ENCODE peak calls at places on chromosomes 16 and 17, in seven cellular contexts. One of them, this sample, is unnamed.

GRCh38 chr17:62761884-62762283 is 46.2 kb downstream of the MARCHF10 start:
- DNase-seq in fibroblast of villous mesenchyme: no peak
- DNase-seq in activated naive CD8-positive, alpha-beta T cell treated with anti-CD3 and anti-CD28 coated beads, Interleukin-2, amount 50 U/mL, for 16 hours: no peak
- DNase-seq in stimulated activated CD8-positive, alpha-beta memory T cell treated with anti-CD3 and anti-CD28 coated beads, Interleukin-7, amount 100 ng/mL, for 24 hours: no peak
- DNase-seq in hippocampal formation: no peak
- DNase-seq in fibroblast of lung: no peak
- DNase-seq in aorta: no peak
- DNase-seq in this sample: no peak

GRCh38 chr17:62802531-62803205 is 5.4 kb downstream of the MARCHF10 start:
- DNase-seq in fibroblast of villous mesenchyme: no peak
- DNase-seq in activated naive CD8-positive, alpha-beta T cell treated with anti-CD3 and anti-CD28 coated beads, Interleukin-2, amount 50 U/mL, for 16 hours: no peak
- DNase-seq in stimulated activated CD8-positive, alpha-beta memory T cell treated with anti-CD3 and anti-CD28 coated beads, Interleukin-7, amount 100 ng/mL, for 24 hours: no peak
- DNase-seq in hippocampal formation: no peak
- DNase-seq in fibroblast of lung: peak
- DNase-seq in aorta: no peak
- DNase-seq in this sample: no peak

GRCh38 chr17:22461460-22462145 is 769.3 kb downstream of the KCNJ18 start:
- DNase-seq in fibroblast of villous mesenchyme: no peak
- DNase-seq in activated naive CD8-positive, alpha-beta T cell treated with anti-CD3 and anti-CD28 coated beads, Interleukin-2, amount 50 U/mL, for 16 hours: no peak
- DNase-seq in stimulated activated CD8-positive, alpha-beta memory T cell treated with anti-CD3 and anti-CD28 coated beads, Interleukin-7, amount 100 ng/mL, for 24 hours: no peak
- DNase-seq in hippocampal formation: no peak
- DNase-seq in fibroblast of lung: no peak
- DNase-seq in aorta: no peak
- DNase-seq in this sample: no peak

GRCh38 chr17:67594115-67594878 is 123.4 kb upstream of the NOL11 start:
- DNase-seq in fibroblast of villous mesenchyme: no peak
- DNase-seq in activated naive CD8-positive, alpha-beta T cell treated with anti-CD3 and anti-CD28 coated beads, Interleukin-2, amount 50 U/mL, for 16 hours: no peak
- DNase-seq in stimulated activated CD8-positive, alpha-beta memory T cell treated with anti-CD3 and anti-CD28 coated beads, Interleukin-7, amount 100 ng/mL, for 24 hours: no peak
- DNase-seq in hippocampal formation: no peak
- DNase-seq in fibroblast of lung: no peak
- DNase-seq in aorta: no peak
- DNase-seq in this sample: no peak

GRCh38 chr17:57927048-57927723 is 28.0 kb downstream of the CUEDC1 start:
- DNase-seq in fibroblast of villous mesenchyme: no peak
- DNase-seq in activated naive CD8-positive, alpha-beta T cell treated with anti-CD3 and anti-CD28 coated beads, Interleukin-2, amount 50 U/mL, for 16 hours: no peak
- DNase-seq in stimulated activated CD8-positive, alpha-beta memory T cell treated with anti-CD3 and anti-CD28 coated beads, Interleukin-7, amount 100 ng/mL, for 24 hours: no peak
- DNase-seq in hippocampal formation: no peak
- DNase-seq in fibroblast of lung: peak
- DNase-seq in aorta: no peak
- DNase-seq in this sample: peak

GRCh38 chr17:81401727-81402529 is 6.7 kb downstream of the BAHCC1 start:
- DNase-seq in fibroblast of villous mesenchyme: peak
- DNase-seq in activated naive CD8-positive, alpha-beta T cell treated with anti-CD3 and anti-CD28 coated beads, Interleukin-2, amount 50 U/mL, for 16 hours: no peak
- DNase-seq in stimulated activated CD8-positive, alpha-beta memory T cell treated with anti-CD3 and anti-CD28 coated beads, Interleukin-7, amount 100 ng/mL, for 24 hours: no peak
- DNase-seq in hippocampal formation: no peak
- DNase-seq in fibroblast of lung: peak
- DNase-seq in aorta: no peak
- DNase-seq in this sample: peak

GRCh38 chr17:79981661-79982101 is 54.0 kb downstream of the TBC1D16 start:
- DNase-seq in fibroblast of villous mesenchyme: no peak
- DNase-seq in activated naive CD8-positive, alpha-beta T cell treated with anti-CD3 and anti-CD28 coated beads, Interleukin-2, amount 50 U/mL, for 16 hours: no peak
- DNase-seq in stimulated activated CD8-positive, alpha-beta memory T cell treated with anti-CD3 and anti-CD28 coated beads, Interleukin-7, amount 100 ng/mL, for 24 hours: no peak
- DNase-seq in hippocampal formation: no peak
- DNase-seq in fibroblast of lung: no peak
- DNase-seq in aorta: peak
- DNase-seq in this sample: no peak

GRCh38 chr16:21071741-21072140 is 78.9 kb downstream of the DNAH3 start:
- DNase-seq in fibroblast of villous mesenchyme: no peak
- DNase-seq in activated naive CD8-positive, alpha-beta T cell treated with anti-CD3 and anti-CD28 coated beads, Interleukin-2, amount 50 U/mL, for 16 hours: no peak
- DNase-seq in stimulated activated CD8-positive, alpha-beta memory T cell treated with anti-CD3 and anti-CD28 coated beads, Interleukin-7, amount 100 ng/mL, for 24 hours: no peak
- DNase-seq in hippocampal formation: no peak
- DNase-seq in fibroblast of lung: no peak
- DNase-seq in aorta: no peak
- DNase-seq in this sample: no peak

GRCh38 chr17:14437176-14437575 is 136.3 kb downstream of the HS3ST3B1 start:
- DNase-seq in fibroblast of villous mesenchyme: no peak
- DNase-seq in activated naive CD8-positive, alpha-beta T cell treated with anti-CD3 and anti-CD28 coated beads, Interleukin-2, amount 50 U/mL, for 16 hours: no peak
- DNase-seq in stimulated activated CD8-positive, alpha-beta memory T cell treated with anti-CD3 and anti-CD28 coated beads, Interleukin-7, amount 100 ng/mL, for 24 hours: no peak
- DNase-seq in hippocampal formation: no peak
- DNase-seq in fibroblast of lung: no peak
- DNase-seq in aorta: no peak
- DNase-seq in this sample: no peak

GRCh38 chr16:58031016-58031800 is 5.7 kb downstream of the MMP15 start:
- DNase-seq in fibroblast of villous mesenchyme: no peak
- DNase-seq in activated naive CD8-positive, alpha-beta T cell treated with anti-CD3 and anti-CD28 coated beads, Interleukin-2, amount 50 U/mL, for 16 hours: no peak
- DNase-seq in stimulated activated CD8-positive, alpha-beta memory T cell treated with anti-CD3 and anti-CD28 coated beads, Interleukin-7, amount 100 ng/mL, for 24 hours: no peak
- DNase-seq in hippocampal formation: no peak
- DNase-seq in fibroblast of lung: no peak
- DNase-seq in aorta: no peak
- DNase-seq in this sample: no peak

GRCh38 chr16:23905027-23905426 is 69.2 kb downstream of the PRKCB start:
- DNase-seq in fibroblast of villous mesenchyme: peak
- DNase-seq in activated naive CD8-positive, alpha-beta T cell treated with anti-CD3 and anti-CD28 coated beads, Interleukin-2, amount 50 U/mL, for 16 hours: no peak
- DNase-seq in stimulated activated CD8-positive, alpha-beta memory T cell treated with anti-CD3 and anti-CD28 coated beads, Interleukin-7, amount 100 ng/mL, for 24 hours: no peak
- DNase-seq in hippocampal formation: no peak
- DNase-seq in fibroblast of lung: peak
- DNase-seq in aorta: peak
- DNase-seq in this sample: no peak

GRCh38 chr16:27432600-27432957 is 30.6 kb downstream of the IL21R start:
- DNase-seq in fibroblast of villous mesenchyme: peak
- DNase-seq in activated naive CD8-positive, alpha-beta T cell treated with anti-CD3 and anti-CD28 coated beads, Interleukin-2, amount 50 U/mL, for 16 hours: no peak
- DNase-seq in stimulated activated CD8-positive, alpha-beta memory T cell treated with anti-CD3 and anti-CD28 coated beads, Interleukin-7, amount 100 ng/mL, for 24 hours: no peak
- DNase-seq in hippocampal formation: no peak
- DNase-seq in fibroblast of lung: peak
- DNase-seq in aorta: no peak
- DNase-seq in this sample: no peak

GRCh38 chr17:57016764-57017116 is 38.8 kb downstream of the SCPEP1 start:
- DNase-seq in fibroblast of villous mesenchyme: no peak
- DNase-seq in activated naive CD8-positive, alpha-beta T cell treated with anti-CD3 and anti-CD28 coated beads, Interleukin-2, amount 50 U/mL, for 16 hours: no peak
- DNase-seq in stimulated activated CD8-positive, alpha-beta memory T cell treated with anti-CD3 and anti-CD28 coated beads, Interleukin-7, amount 100 ng/mL, for 24 hours: no peak
- DNase-seq in hippocampal formation: no peak
- DNase-seq in fibroblast of lung: peak
- DNase-seq in aorta: no peak
- DNase-seq in this sample: no peak

GRCh38 chr16:89733322-89733721 is 12.0 kb downstream of the ZNF276 start:
- DNase-seq in fibroblast of villous mesenchyme: no peak
- DNase-seq in activated naive CD8-positive, alpha-beta T cell treated with anti-CD3 and anti-CD28 coated beads, Interleukin-2, amount 50 U/mL, for 16 hours: no peak
- DNase-seq in stimulated activated CD8-positive, alpha-beta memory T cell treated with anti-CD3 and anti-CD28 coated beads, Interleukin-7, amount 100 ng/mL, for 24 hours: no peak
- DNase-seq in hippocampal formation: no peak
- DNase-seq in fibroblast of lung: no peak
- DNase-seq in aorta: no peak
- DNase-seq in this sample: no peak

GRCh38 chr17:10286324-10286723 is 86.5 kb downstream of the MYH13 start:
- DNase-seq in fibroblast of villous mesenchyme: no peak
- DNase-seq in activated naive CD8-positive, alpha-beta T cell treated with anti-CD3 and anti-CD28 coated beads, Interleukin-2, amount 50 U/mL, for 16 hours: no peak
- DNase-seq in stimulated activated CD8-positive, alpha-beta memory T cell treated with anti-CD3 and anti-CD28 coated beads, Interleukin-7, amount 100 ng/mL, for 24 hours: no peak
- DNase-seq in hippocampal formation: no peak
- DNase-seq in fibroblast of lung: no peak
- DNase-seq in aorta: no peak
- DNase-seq in this sample: no peak

GRCh38 chr17:74569392-74570003 is 2.2 kb upstream of the CD300H start:
- DNase-seq in fibroblast of villous mesenchyme: peak
- DNase-seq in activated naive CD8-positive, alpha-beta T cell treated with anti-CD3 and anti-CD28 coated beads, Interleukin-2, amount 50 U/mL, for 16 hours: no peak
- DNase-seq in stimulated activated CD8-positive, alpha-beta memory T cell treated with anti-CD3 and anti-CD28 coated beads, Interleukin-7, amount 100 ng/mL, for 24 hours: no peak
- DNase-seq in hippocampal formation: no peak
- DNase-seq in fibroblast of lung: peak
- DNase-seq in aorta: no peak
- DNase-seq in this sample: no peak

GRCh38 chr16:50469744-50470301 is 78.4 kb upstream of the NKD1 start:
- DNase-seq in fibroblast of villous mesenchyme: no peak
- DNase-seq in activated naive CD8-positive, alpha-beta T cell treated with anti-CD3 and anti-CD28 coated beads, Interleukin-2, amount 50 U/mL, for 16 hours: no peak
- DNase-seq in stimulated activated CD8-positive, alpha-beta memory T cell treated with anti-CD3 and anti-CD28 coated beads, Interleukin-7, amount 100 ng/mL, for 24 hours: no peak
- DNase-seq in hippocampal formation: no peak
- DNase-seq in fibroblast of lung: no peak
- DNase-seq in aorta: peak
- DNase-seq in this sample: peak

GRCh38 chr17:50534979-50535326 is 2.4 kb downstream of the EPN3 start:
- DNase-seq in fibroblast of villous mesenchyme: no peak
- DNase-seq in activated naive CD8-positive, alpha-beta T cell treated with anti-CD3 and anti-CD28 coated beads, Interleukin-2, amount 50 U/mL, for 16 hours: no peak
- DNase-seq in stimulated activated CD8-positive, alpha-beta memory T cell treated with anti-CD3 and anti-CD28 coated beads, Interleukin-7, amount 100 ng/mL, for 24 hours: no peak
- DNase-seq in hippocampal formation: no peak
- DNase-seq in fibroblast of lung: no peak
- DNase-seq in aorta: no peak
- DNase-seq in this sample: no peak